ENCODE peak calls at places on chromosomes 12 and 14, in seven cellular contexts. N, S, G, J, R, U and C are unnamed samples.

GRCh38 chr14:50560929-50561280 is 960 bp downstream of the ATL1 start:
- DNase-seq in N (peak; percentile 47), S (peak; percentile 49), G (peak; percentile 94), J (no peak), R (no peak), U (peak; percentile 48), C (peak; percentile 66)

GRCh38 chr14:96176811-96177211 is 27.8 kb upstream of the BDKRB2 start:
- DNase-seq in N (peak; percentile 71), S (no peak), G (no peak), J (no peak), R (no peak), U (no peak), C (peak; percentile 98)

GRCh38 chr14:64995291-64995690 is 8.6 kb downstream of the FNTB start:
- DNase-seq in N (no peak), S (no peak), G (no peak), J (no peak), R (no peak), U (no peak), C (no peak)

GRCh38 chr14:87898301-87898700 is 94.7 kb downstream of the GALC start:
- DNase-seq in N (no peak), S (no peak), G (no peak), J (no peak), R (no peak), U (no peak), C (peak; percentile 27)

GRCh38 chr12:60205500-60205899 is 609.7 kb downstream of the SLC16A7 start:
- DNase-seq in N (peak; percentile 64), S (no peak), G (no peak), J (no peak), R (no peak), U (no peak), C (peak; percentile 34)

GRCh38 chr14:100955201-100955600 is 51.7 kb upstream of the RTL1 start:
- DNase-seq in N (no peak), S (no peak), G (no peak), J (no peak), R (no peak), U (no peak), C (peak; percentile 78)

GRCh38 chr12:107373238-107373809 is 280.0 kb upstream of the CRY1 start:
- DNase-seq in N (no peak), S (no peak), G (no peak), J (no peak), R (no peak), U (no peak), C (no peak)

GRCh38 chr12:106138646-106139421 is at the start of gene NUAK1:
- DNase-seq in N (no peak), S (peak; percentile 11), G (peak; percentile 86), J (no peak), R (peak; percentile 67), U (peak; percentile 35), C (no peak)

GRCh38 chr14:91228112-91229004 is 16.1 kb downstream of the GPR68 start:
- DNase-seq in N (peak; percentile 66), S (peak; percentile 79), G (no peak), J (peak; percentile 55), R (no peak), U (no peak), C (peak; percentile 85)

GRCh38 chr14:74980398-74980745 is 22.3 kb upstream of the EIF2B2 start:
- DNase-seq in N (no peak), S (no peak), G (no peak), J (no peak), R (no peak), U (no peak), C (no peak)